ENCODE peak calls at places on chromosomes 11 and 22, in five cellular contexts. H is transverse colon, A is esophagus muscularis mucosa, T is K562, U is breast epithelium. O is an unnamed sample.
A peak's percentile ranks its signal among the peaks of the same experiment; 100 is the strongest.

GRCh38 chr11:118918686-118919280 is 6.9 kb downstream of the BCL9L start:
- DNase-seq in A (no peak), T (no peak), H (peak; percentile 28), U (no peak), O (no peak)

GRCh38 chr11:13667245-13667644 is 1.2 kb upstream of the FAR1 start:
- DNase-seq in T (no peak), H (no peak), U (no peak), A (no peak), O (no peak)

GRCh38 chr22:21445437-21446127 is 21.6 kb upstream of the TMEM191C start:
- DNase-seq in A (no peak), T (no peak), H (no peak), U (peak; percentile 48), O (no peak)

GRCh38 chr11:108289699-108290098 is 66.8 kb downstream of the ATM start:
- DNase-seq in T (no peak), H (no peak), A (no peak), U (no peak), O (no peak)

GRCh38 chr11:104529916-104530315 is 366.0 kb upstream of the PDGFD start:
- DNase-seq in H (no peak), T (no peak), A (no peak), U (no peak), O (no peak)

GRCh38 chr22:46107089-46107664 is 43.1 kb upstream of the PPARA start:
- DNase-seq in U (peak; percentile 74), T (no peak), A (no peak), H (peak; percentile 56), O (no peak)

GRCh38 chr11:88631497-88631896 is 294.0 kb upstream of the CTSC start:
- DNase-seq in A (no peak), H (no peak), U (no peak), T (no peak), O (no peak)

GRCh38 chr11:47852053-47852452 is 3.9 kb upstream of the NUP160 start:
- DNase-seq in T (no peak), U (no peak), H (no peak), A (no peak), O (no peak)

GRCh38 chr22:35766654-35767580 is 49.2 kb downstream of the APOL5 start:
- DNase-seq in H (no peak), T (no peak), A (no peak), U (no peak), O (no peak)

GRCh38 chr11:120052196-120052775 is 85.6 kb downstream of the TRIM29 start:
- DNase-seq in A (peak; percentile 90), T (no peak), U (no peak), H (no peak), O (no peak)

GRCh38 chr11:27869701-27870100 is 169.4 kb upstream of the BDNF start:
- DNase-seq in H (no peak), U (no peak), T (no peak), A (no peak), O (no peak)
- TF ChIP-seq CTCF in H (no peak), U (no peak), T (no peak), A (no peak), O (no peak)

DNA sequence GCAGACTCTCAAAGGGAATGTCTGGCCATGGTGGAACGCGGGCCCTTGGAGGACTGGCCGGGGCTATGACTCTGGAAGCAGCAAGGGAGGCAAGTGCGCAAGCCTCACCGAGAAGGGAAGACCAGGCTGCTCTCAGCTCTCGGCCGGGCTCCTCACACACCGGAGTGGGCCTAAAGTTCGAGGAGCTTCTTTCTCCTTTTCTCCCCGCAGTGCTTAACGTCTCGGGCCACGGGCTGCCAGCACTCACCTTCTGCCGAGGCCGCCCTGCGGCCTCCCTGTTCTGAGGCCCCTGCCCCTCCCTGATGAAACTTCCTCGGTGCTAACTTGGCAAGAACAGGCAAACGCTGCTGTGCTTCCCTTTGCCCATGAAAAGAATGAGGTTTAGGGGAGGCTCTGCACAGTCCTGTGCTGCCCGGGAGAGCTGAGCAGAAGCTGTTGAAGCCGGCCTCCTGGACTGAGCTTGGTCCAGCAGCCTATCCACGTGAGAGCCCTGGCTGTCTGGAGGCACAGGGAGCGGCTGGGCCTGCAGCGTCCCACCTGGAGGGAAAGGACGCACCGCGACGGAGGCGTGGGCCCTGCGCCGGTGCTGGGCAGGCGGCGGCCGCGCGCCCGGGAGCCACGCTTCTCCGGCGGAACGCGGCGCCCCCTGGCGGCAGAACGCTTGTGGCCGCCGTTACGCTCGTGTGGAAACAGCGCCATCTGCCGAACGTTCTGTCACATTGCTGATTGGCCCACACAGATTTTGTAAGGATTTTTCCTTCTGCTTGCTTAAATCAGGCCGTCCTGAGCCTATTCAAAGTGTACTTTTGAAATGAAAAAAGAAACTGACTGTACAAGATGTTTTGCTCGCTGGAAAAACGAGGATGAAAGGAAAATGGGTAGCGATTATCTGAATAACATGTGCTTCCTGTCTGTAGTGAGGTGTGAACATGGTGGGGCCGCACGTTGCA is 65.0 kb upstream of the TMEM45B start:
- DNase-seq in T (peak; percentile 70), A (peak; percentile 91), H (peak; percentile 81), U (peak; percentile 76), O (peak; percentile 82)
- TF ChIP-seq POLR2A in T (no peak), A (no peak), H (no peak), U (no peak), O (no peak)

DNA sequence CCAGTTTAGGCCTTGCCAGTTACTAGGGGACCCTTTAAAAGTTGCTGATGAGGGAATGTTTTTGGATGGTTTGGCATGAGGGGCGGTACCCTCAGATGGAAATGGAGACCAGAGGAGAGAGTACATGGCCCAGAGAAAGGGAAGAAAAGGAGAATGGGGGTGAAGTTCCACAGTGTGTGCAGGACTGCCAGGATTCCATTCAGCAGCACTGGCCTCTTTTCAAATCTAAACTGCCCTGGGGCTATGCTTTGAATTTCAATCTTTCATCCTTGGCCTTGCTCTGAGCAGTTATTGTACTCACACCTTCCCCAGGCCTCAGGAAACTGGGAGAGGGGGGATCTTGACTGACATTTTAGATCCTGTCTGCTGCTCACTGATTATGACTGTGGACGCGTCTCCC is 3.0 kb downstream of the SLC3A2 start:
- DNase-seq in T (no peak), H (no peak), U (no peak), A (no peak), O (no peak)
- H3K4me3 ChIP-seq in T (peak overlapping the region; percentile 56), H (no peak overlapping the region), U (peak overlapping the region; percentile 68), A (peak overlapping the region; percentile 72), O (peak overlapping the region; percentile 99)

GRCh38 chr11:797300-798092 is 585 bp downstream of the SLC25A22 start:
- DNase-seq in H (peak; percentile 80), U (no peak), T (peak; percentile 65), A (peak; percentile 94), O (peak; percentile 87)

GRCh38 chr11:800473-800872 is 2.4 kb upstream of the SLC25A22 start:
- DNase-seq in U (no peak), A (no peak), H (no peak), T (no peak), O (no peak)

GRCh38 chr11:796565-797299 is 1.3 kb downstream of the SLC25A22 start:
- DNase-seq in H (peak; percentile 37), U (no peak), T (peak; percentile 61), A (no peak), O (no peak)

GRCh38 chr11:799641-800316 is 1.7 kb upstream of the SLC25A22 start:
- DNase-seq in T (no peak), A (no peak), U (no peak), H (no peak), O (no peak)

DNA sequence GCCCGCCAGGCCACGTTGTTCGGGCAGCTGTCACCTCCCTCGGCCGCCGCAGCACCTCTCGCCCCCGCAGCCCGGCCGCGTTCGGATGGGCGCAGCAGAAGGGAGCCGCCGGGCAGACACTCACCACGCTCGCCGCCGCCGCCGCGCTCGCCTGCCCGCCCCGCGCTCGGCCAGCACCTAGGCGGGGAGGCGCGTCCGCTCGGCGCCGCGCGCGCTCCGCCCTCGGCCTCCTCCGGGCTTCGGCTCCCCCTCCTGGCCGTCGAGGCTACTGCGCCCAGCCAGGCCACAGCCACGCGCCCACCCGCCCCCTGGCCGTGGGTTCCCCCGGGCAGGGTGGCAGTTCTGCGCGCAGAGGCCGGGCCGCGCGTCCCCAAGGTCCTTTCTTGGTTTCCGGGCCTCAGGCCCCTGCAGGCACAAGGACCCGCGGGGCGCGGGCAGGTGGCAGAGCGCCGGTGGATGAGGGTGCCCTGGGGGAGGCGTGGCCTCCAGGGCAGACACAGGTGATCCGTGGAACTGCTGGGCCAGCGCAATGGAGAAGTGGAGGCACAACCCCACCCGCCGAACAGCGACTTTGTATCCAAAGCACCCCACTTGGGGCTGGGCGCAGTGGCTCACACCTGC is at the start of gene SLC25A22:
- DNase-seq in A (no peak), T (peak; percentile 84), U (peak; percentile 77), H (peak; percentile 83), O (peak; percentile 85)
- TF ChIP-seq CTCF in A (peak; percentile 90), T (peak; percentile 94), U (peak; percentile 78), H (peak; percentile 79), O (peak; percentile 47)

DNA sequence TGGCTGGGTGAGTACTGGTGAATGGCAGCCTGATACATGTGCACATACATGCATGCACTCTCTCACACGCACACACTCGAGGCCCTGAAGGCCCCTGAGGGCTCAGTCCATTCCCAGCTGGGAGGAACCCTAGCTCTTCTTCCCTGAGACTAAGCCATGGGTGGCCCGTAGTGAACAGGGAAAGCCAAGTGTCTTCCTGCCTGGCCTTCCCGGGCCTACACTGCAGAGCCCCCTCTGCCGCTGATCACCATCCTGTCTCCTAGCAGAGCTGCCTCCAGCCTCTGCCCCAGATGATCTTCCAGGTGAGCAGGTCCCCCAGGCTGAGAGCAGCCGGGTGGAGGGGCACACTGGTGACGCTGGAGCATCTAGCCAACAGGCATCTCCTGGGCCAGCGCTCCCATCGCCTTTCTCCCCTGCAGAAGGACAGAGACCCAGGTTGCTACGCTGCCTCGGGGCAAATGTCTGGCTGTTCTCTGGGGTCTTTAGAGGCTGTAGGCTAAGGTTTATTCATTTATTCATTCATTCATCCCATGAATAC is 57.3 kb downstream of the CD82 start:
- DNase-seq in U (no peak), A (peak; percentile 74), T (no peak), H (no peak), O (no peak)
- TF ChIP-seq POLR2A in U (no peak), A (no peak), T (no peak), H (no peak), O (no peak)

GRCh38 chr11:7311903-7312302 is 60.2 kb downstream of the SYT9 start:
- DNase-seq in H (no peak), U (no peak), A (no peak), T (no peak), O (no peak)
- H3K4me3 ChIP-seq in H (no peak overlapping the region), U (no peak overlapping the region), A (no peak overlapping the region), T (no peak overlapping the region), O (no peak overlapping the region)

O was measured in NB4.